ENCODE peak calls at places on chromosome 15, in four cellular contexts. Z is adrenal gland, W is ovary, B is thyroid gland. A is an unnamed sample. For H3K4me1, the result is how much of the 10 kb centered on the place peaks cover.

GRCh38 chr15:75663931-75664421 is 16.3 kb downstream of the SNX33 start:
- DNase-seq in Z (no peak), B (no peak), W (no peak), A (no peak)

GRCh38 chr15:41928637-41929620 is 35.1 kb upstream of the SPTBN5 start:
- DNase-seq in Z (peak), B (peak), W (no peak), A (peak)

GRCh38 chr15:90037510-90037860 is 36.4 kb downstream of the ZNF710 start:
- DNase-seq in B (no peak), W (no peak), Z (no peak), A (no peak)

GRCh38 chr15:79914728-79915127 is 17.9 kb upstream of the MTHFS start:
- DNase-seq in Z (no peak), B (no peak), W (no peak), A (no peak)

GRCh38 chr15:66786222-66786621 is 84.2 kb downstream of the SMAD6 start:
- DNase-seq in Z (no peak), W (no peak), B (no peak), A (no peak)

GRCh38 chr15:65089206-65089824 is 12.8 kb downstream of the KBTBD13 start:
- DNase-seq in B (peak), Z (peak), W (peak), A (no peak)

GRCh38 chr15:71567173-71567572 is 243.2 kb upstream of the NR2E3 start:
- DNase-seq in B (no peak), W (no peak), Z (no peak), A (no peak)

GRCh38 chr15:66840615-66841014 is 138.6 kb downstream of the SMAD6 start:
- DNase-seq in Z (no peak), W (no peak), B (peak), A (no peak)

GRCh38 chr15:27725733-27726132 is 373.4 kb downstream of the OCA2 start:
- DNase-seq in Z (no peak), B (no peak), W (no peak), A (no peak)

GRCh38 chr15:100891316-100892012 is 11.8 kb downstream of the ALDH1A3 start:
- DNase-seq in Z (no peak), B (no peak), W (no peak), A (no peak)

GRCh38 chr15:73957276-73957675 is 31.0 kb downstream of the LOXL1 start:
- DNase-seq in Z (no peak), B (no peak), W (peak), A (no peak)

GRCh38 chr15:76150971-76151598 is 91.3 kb downstream of the TMEM266 start:
- DNase-seq in W (peak), B (peak), Z (peak), A (peak)

GRCh38 chr15:98745650-98746374 is 97.5 kb downstream of the IGF1R start:
- DNase-seq in W (no peak), Z (no peak), B (no peak), A (no peak)

GRCh38 chr15:42059661-42060476 is 34.5 kb downstream of the PLA2G4D start:
- DNase-seq in B (peak), Z (peak), W (peak), A (peak)

GRCh38 chr15:74122403-74123130 is 7.8 kb upstream of the ISLR2 start:
- DNase-seq in Z (no peak), B (no peak), W (no peak), A (no peak)

GRCh38 chr15:43969802-43970375 is 143.1 kb downstream of the WDR76 start:
- DNase-seq in Z (no peak), W (no peak), B (no peak), A (no peak)

GRCh38 chr15:35305906-35306305 is 220.8 kb upstream of the NANOGP8 start:
- DNase-seq in W (no peak), Z (no peak), B (no peak), A (no peak)

GRCh38 chr15:71153823-71154524 is 38.7 kb downstream of the THSD4 start:
- DNase-seq in B (no peak), W (no peak), Z (no peak), A (no peak)

GRCh38 chr15:29141206-29141907 is 128.3 kb downstream of the NSMCE3 start:
- DNase-seq in Z (no peak), W (no peak), B (no peak), A (no peak)

GRCh38 chr15:101458908-101459578 is 30.5 kb downstream of the PCSK6 start:
- DNase-seq in W (no peak), B (peak), Z (no peak), A (no peak)

GRCh38 chr15:43792761-43793493 is 807 bp downstream of the SERF2 start:
- DNase-seq in W (peak), Z (peak), B (no peak), A (no peak)

GRCh38 chr15:70259030-70259424 is 161.3 kb upstream of the TLE3 start:
- DNase-seq in Z (peak), B (peak), W (peak), A (peak)

GRCh38 chr15:34084086-34084485 is 17.6 kb downstream of the EMC7 start:
- DNase-seq in B (no peak), W (no peak), Z (peak), A (no peak)

GRCh38 chr15:74482661-74483060 is 21.7 kb upstream of the UBL7 start:
- DNase-seq in B (no peak), W (no peak), Z (no peak), A (peak)

DNA sequence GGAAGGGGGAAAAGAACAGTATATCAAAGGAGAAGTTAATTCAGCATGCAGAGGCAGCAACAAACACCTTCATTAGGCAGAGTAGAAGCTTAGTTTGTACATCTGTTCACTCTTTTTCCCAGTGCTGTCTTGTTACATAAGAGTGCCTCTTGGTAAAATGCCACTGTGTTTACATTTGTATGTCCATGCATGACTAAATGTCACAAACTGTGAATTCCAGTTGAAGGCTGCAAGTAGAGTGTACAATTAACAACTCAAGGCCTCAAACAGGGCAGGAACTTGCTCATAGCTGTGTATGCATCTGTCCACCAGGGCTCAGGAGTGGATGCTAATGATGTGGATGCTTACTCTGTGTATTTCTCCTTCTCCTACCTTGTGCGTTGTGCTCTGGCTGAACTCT is 214.2 kb upstream of the TPM1 start:
- DNase-seq in Z (no peak), B (no peak), W (no peak), A (no peak)
- TF ChIP-seq CTCF in Z (no peak), B (no peak), W (no peak), A (peak)

GRCh38 chr15:78213956-78214355 is 20.4 kb downstream of the ACSBG1 start:
- DNase-seq in Z (no peak), W (no peak), B (no peak), A (no peak)
- H3K4me1 ChIP-seq in Z (under half), W (under half), B (under half), A (under half)

GRCh38 chr15:37981781-37982180 is 47.3 kb downstream of the TMCO5A start:
- DNase-seq in Z (no peak), B (no peak), W (no peak), A (peak)
- TF ChIP-seq CTCF in Z (peak), B (no peak), W (no peak), A (peak)

GRCh38 chr15:93068581-93069199 is 20.3 kb downstream of the RGMA start:
- DNase-seq in Z (no peak), B (no peak), W (no peak), A (no peak)
- H3K4me1 ChIP-seq in Z (under half), B (under half), W (under half), A (under half)

DNA sequence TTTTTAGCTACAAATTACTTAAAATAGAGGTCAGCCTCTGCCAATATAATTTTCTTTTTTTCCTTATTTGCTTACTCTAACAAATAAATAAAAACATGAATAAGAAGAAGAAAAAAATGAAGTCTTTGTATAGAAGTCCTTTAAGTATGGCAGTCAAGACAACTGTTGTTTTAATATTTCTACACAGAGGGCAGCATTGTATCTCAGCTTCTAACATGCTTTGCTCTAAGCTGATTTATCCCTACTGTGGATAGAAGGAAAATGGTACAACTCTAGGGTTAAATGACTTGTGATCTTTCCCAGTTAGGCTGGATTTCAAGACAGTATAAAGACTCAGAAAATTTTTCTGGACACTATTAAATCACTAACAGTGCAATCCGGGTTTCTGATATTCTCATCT is 104.3 kb upstream of the MEIS2 start:
- DNase-seq in W (no peak), Z (no peak), B (no peak), A (no peak)
- TF ChIP-seq CTCF in W (no peak), Z (no peak), B (no peak), A (peak)

GRCh38 chr15:31341501-31342195 is 15.0 kb downstream of the KLF13 start:
- DNase-seq in B (no peak), Z (no peak), W (no peak), A (no peak)
- H3K4me1 ChIP-seq in B (half or more), Z (under half), W (under half), A (under half)

GRCh38 chr15:54836052-54836795 is 360.5 kb downstream of the RSL24D1 start:
- DNase-seq in W (no peak), B (no peak), Z (no peak), A (no peak)

GRCh38 chr15:54839379-54839778 is 357.4 kb downstream of the RSL24D1 start:
- DNase-seq in B (no peak), Z (no peak), W (no peak), A (no peak)

GRCh38 chr15:54841906-54842305 is 354.8 kb downstream of the RSL24D1 start:
- DNase-seq in Z (no peak), B (no peak), W (no peak), A (no peak)

DNA sequence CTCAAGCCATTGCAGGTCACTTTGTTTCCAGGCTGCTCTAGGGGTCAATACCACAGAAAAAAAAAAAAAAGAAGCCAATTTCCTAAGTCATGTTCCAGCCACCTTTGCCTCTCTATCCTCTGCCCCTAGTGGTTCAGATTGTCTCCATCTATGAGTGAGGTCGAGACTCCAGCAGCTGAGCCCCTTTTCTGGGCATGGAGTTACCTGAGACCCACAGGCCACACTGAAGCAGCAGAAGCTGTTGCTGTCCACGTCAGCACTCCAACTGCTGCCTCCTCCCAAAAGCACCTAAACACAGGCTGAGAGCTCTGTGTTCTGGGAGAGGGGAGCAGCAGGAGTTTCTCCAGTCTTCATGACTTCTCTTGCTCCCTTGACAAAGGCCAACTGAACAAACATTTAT is 355.7 kb downstream of the RSL24D1 start:
- DNase-seq in Z (no peak), W (no peak), B (no peak), A (no peak)
- TF ChIP-seq CTCF in Z (no peak), W (no peak), B (no peak), A (no peak)

GRCh38 chr15:97517726-97518125 is 442.8 kb upstream of the ARRDC4 start:
- DNase-seq in Z (no peak), B (no peak), W (no peak), A (no peak)
- H3K4me1 ChIP-seq in Z (under half), B (under half), W (under half), A (under half)

GRCh38 chr15:52163321-52164190 is 27.6 kb downstream of the GNB5 start:
- DNase-seq in Z (no peak), B (no peak), W (no peak), A (peak)
- TF ChIP-seq CTCF in Z (no peak), B (no peak), W (no peak), A (peak)

GRCh38 chr15:85651551-85651950 is 143.2 kb downstream of the KLHL25 start:
- DNase-seq in B (no peak), Z (no peak), W (no peak), A (no peak)
- H3K4me1 ChIP-seq in B (under half), Z (under half), W (under half), A (under half)

A was measured in BE2C.